ENCODE peak calls at places on chromosomes 7 and 10, in seven cellular contexts. M is fibroblast of lung; H is effector memory CD4-positive, alpha-beta T cell; W is ovary; G is Caco-2; F is lower lobe of right lung; I is esophagus squamous epithelium. D is an unnamed sample.

GRCh38 chr10:114271014-114271778 is 32.1 kb downstream of the VWA2 start:
- DNase-seq in M (peak; percentile 83), H (no peak), W (no peak), G (no peak), F (no peak), I (no peak), D (no peak)

GRCh38 chr10:106931159-106931852 is 233.2 kb downstream of the SORCS1 start:
- DNase-seq in M (no peak), H (no peak), W (no peak), G (no peak), F (no peak), I (no peak), D (no peak)

GRCh38 chr7:70812511-70812910 is 319.4 kb upstream of the GALNT17 start:
- DNase-seq in M (no peak), H (no peak), W (no peak), G (no peak), F (no peak), I (no peak), D (no peak)

GRCh38 chr7:158083526-158084310 is 503.9 kb downstream of the PTPRN2 start:
- DNase-seq in M (no peak), H (no peak), W (no peak), G (peak; percentile 11), F (no peak), I (no peak), D (no peak)

GRCh38 chr7:128025380-128025779 is 5.9 kb downstream of the LRRC4 start:
- DNase-seq in M (peak; percentile 65), H (no peak), W (no peak), G (no peak), F (no peak), I (no peak), D (no peak)

GRCh38 chr10:14658331-14659122 is 116.2 kb downstream of the FAM107B start:
- DNase-seq in M (peak; percentile 92), H (no peak), W (no peak), G (no peak), F (no peak), I (no peak), D (no peak)

GRCh38 chr7:68691261-68692216 is 906.7 kb upstream of the AUTS2 start:
- DNase-seq in M (peak; percentile 97), H (no peak), W (no peak), G (no peak), F (no peak), I (no peak), D (no peak)

GRCh38 chr7:1668486-1668931 is 1.6 kb upstream of the ELFN1 start:
- DNase-seq in M (peak; percentile 9), H (no peak), W (peak; percentile 8), G (peak; percentile 45), F (peak; percentile 35), I (no peak), D (no peak)

GRCh38 chr10:58782876-58783859 is 270.5 kb downstream of the BICC1 start:
- DNase-seq in M (peak; percentile 25), H (no peak), W (no peak), G (peak; percentile 64), F (no peak), I (no peak), D (no peak)

GRCh38 chr10:35420044-35420443 is 83.7 kb downstream of the CCNY start:
- DNase-seq in M (peak; percentile 46), H (no peak), W (no peak), G (no peak), F (no peak), I (no peak), D (no peak)

GRCh38 chr10:104665174-104665573 is 24.1 kb downstream of the SORCS3 start:
- DNase-seq in M (no peak), H (no peak), W (no peak), G (no peak), F (no peak), I (no peak), D (no peak)

GRCh38 chr10:97726636-97727178 is 10.2 kb upstream of the ZFYVE27 start:
- DNase-seq in M (peak; percentile 84), H (no peak), W (no peak), G (peak; percentile 49), F (no peak), I (no peak), D (peak; percentile 47)

GRCh38 chr7:17844514-17845196 is 95.6 kb downstream of the SNX13 start:
- DNase-seq in M (no peak), H (no peak), W (no peak), G (no peak), F (no peak), I (no peak), D (no peak)

GRCh38 chr7:96080021-96080420 is 241.9 kb downstream of the SLC25A13 start:
- DNase-seq in M (no peak), H (no peak), W (no peak), G (no peak), F (no peak), I (no peak), D (no peak)

GRCh38 chr7:74454059-74454947 is 597 bp downstream of the GTF2IRD1 start:
- DNase-seq in M (no peak), H (no peak), W (peak; percentile 60), G (no peak), F (no peak), I (no peak), D (no peak)

DNA sequence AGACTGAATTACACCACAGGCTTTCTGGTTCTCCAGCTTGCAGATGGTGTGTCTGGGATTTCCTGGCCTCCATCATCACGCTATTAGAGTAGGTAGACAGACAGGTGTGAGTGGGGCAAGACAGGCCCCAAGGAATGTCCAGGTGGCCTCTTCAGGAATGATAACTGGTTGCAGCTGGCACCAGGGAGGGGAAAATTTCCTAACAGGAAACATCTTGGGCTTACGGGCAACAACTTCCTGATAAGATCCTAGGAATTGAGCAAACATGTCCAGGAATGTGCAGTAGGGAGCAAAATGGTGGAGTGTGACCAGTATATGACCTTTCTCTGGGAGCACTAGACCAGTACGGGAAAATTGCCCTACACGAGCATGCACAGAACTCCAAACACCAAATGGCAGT is 11.3 kb downstream of the XRCC2 start:
- DNase-seq in M (no peak), H (no peak), W (no peak), G (peak; percentile 89), F (no peak), I (no peak), D (no peak)
- H3K36me3 ChIP-seq in M (peaks cover 2% of the 10 kb centered on the region), H (no peaks in the 10 kb centered on the region), W (no peaks in the 10 kb centered on the region), G (peaks cover 1% of the 10 kb centered on the region), F (no peaks in the 10 kb centered on the region), I (no peaks in the 10 kb centered on the region), D (no peaks in the 10 kb centered on the region)

GRCh38 chr7:8441106-8441590 is 7.7 kb downstream of the NXPH1 start:
- DNase-seq in M (no peak), H (no peak), W (no peak), G (no peak), F (no peak), I (no peak), D (no peak)

GRCh38 chr7:8440670-8441069 is 7.3 kb downstream of the NXPH1 start:
- DNase-seq in M (no peak), H (no peak), W (no peak), G (no peak), F (no peak), I (no peak), D (no peak)

GRCh38 chr7:8442295-8442813 is 8.9 kb downstream of the NXPH1 start:
- DNase-seq in M (no peak), H (no peak), W (no peak), G (no peak), F (no peak), I (no peak), D (no peak)

GRCh38 chr7:8442814-8443304 is 9.4 kb downstream of the NXPH1 start:
- DNase-seq in M (peak; percentile 33), H (no peak), W (no peak), G (no peak), F (peak; percentile 73), I (no peak), D (no peak)

DNA sequence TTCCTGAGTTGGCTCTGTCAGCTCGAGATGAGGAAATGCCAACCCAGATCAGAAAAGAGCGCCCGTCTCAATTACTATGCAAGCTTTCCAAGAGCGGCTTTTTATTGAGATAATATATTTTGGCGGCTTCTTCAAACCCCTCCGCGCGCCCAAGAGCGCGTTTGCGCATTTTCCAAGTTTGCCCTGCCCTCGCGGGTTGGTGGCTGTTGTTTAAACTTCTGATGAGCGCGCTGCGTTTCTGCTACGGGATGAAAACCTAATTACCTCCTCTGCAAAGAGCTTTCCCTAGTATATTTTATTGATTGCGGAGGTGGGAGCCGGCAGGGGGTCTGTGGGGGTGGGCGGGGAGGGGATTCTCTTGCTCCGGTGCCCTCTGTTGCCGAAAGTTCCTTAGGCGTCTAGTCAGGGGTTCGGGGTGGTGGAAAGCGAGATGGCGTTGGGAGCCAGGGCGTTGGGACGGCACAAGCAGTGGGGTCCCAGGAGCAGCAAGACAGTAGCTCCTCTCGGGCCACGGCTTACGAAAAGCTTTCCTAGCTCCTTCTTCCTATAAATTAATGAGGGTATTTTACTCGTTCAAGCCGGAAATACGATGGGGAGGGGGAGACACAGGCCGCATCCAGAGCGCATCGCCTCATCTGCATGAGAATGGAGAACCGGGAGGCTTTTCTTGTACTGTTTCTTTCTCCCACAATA is 8.3 kb downstream of the NXPH1 start:
- DNase-seq in M (no peak), H (no peak), W (no peak), G (no peak), F (no peak), I (no peak), D (no peak)
- H3K4me3 ChIP-seq in M (no peak overlapping the region), H (no peak overlapping the region), W (no peak overlapping the region), G (no peak overlapping the region), F (no peak overlapping the region), I (no peak overlapping the region), D (no peak overlapping the region)

DNA sequence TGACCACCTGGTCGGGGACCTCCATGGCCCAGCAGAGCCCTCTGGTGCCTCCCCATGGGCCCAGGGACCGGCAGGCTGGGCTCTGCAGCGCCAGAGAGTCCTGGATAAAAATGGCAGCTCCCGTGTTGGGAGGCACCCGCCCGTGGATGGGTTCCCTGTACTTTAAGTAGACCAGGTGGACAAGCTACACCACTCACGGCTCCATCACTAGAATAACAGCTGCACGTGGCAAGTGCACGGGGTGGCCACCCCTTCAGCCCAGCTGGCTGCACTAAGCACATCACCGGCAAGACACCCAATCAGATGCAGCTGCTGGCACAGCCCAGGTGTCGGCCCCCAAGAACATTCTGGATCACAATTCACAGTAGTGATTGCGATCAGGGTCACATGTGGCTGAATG is 69.8 kb downstream of the DIP2C start:
- DNase-seq in M (no peak), H (no peak), W (no peak), G (no peak), F (peak; percentile 36), I (no peak), D (no peak)
- H3K4me1 ChIP-seq in M (peaks cover 16% of the 10 kb centered on the region), H (no peaks in the 10 kb centered on the region), W (peaks cover 23% of the 10 kb centered on the region), G (peaks cover 9% of the 10 kb centered on the region), F (peaks cover 14% of the 10 kb centered on the region), I (peaks cover 22% of the 10 kb centered on the region), D (no peaks in the 10 kb centered on the region)

GRCh38 chr10:3398825-3399646 is 226.5 kb upstream of the PITRM1 start:
- DNase-seq in M (no peak), H (no peak), W (no peak), G (no peak), F (no peak), I (no peak), D (no peak)

GRCh38 chr10:3395487-3395886 is 222.9 kb upstream of the PITRM1 start:
- DNase-seq in M (no peak), H (no peak), W (no peak), G (no peak), F (no peak), I (no peak), D (no peak)

GRCh38 chr10:3396116-3396515 is 223.5 kb upstream of the PITRM1 start:
- DNase-seq in M (no peak), H (no peak), W (no peak), G (no peak), F (no peak), I (no peak), D (no peak)

GRCh38 chr10:3397846-3398245 is 225.3 kb upstream of the PITRM1 start:
- DNase-seq in M (no peak), H (no peak), W (no peak), G (no peak), F (no peak), I (no peak), D (no peak)

GRCh38 chr10:3397231-3397630 is 224.6 kb upstream of the PITRM1 start:
- DNase-seq in M (peak; percentile 18), H (no peak), W (no peak), G (no peak), F (no peak), I (no peak), D (no peak)
- H3K36me3 ChIP-seq in M (no peaks in the 10 kb centered on the region), H (no peaks in the 10 kb centered on the region), W (no peaks in the 10 kb centered on the region), G (no peaks in the 10 kb centered on the region), F (no peaks in the 10 kb centered on the region), I (no peaks in the 10 kb centered on the region), D (no peaks in the 10 kb centered on the region)